ENCODE peak calls at places on chromosome 22, in five cellular contexts. A, P, O, V and Y are unnamed samples.
A peak's percentile ranks its signal among the peaks of the same experiment; 100 is the strongest.

GRCh38 chr22:47810505-47811500 is 1048.4 kb downstream of the TBC1D22A start:
- DNase-seq in A (no peak), P (no peak), O (no peak), V (no peak), Y (no peak)

GRCh38 chr22:46361861-46362220 is 26.3 kb downstream of the TRMU start:
- DNase-seq in A (no peak), P (no peak), O (no peak), V (no peak), Y (no peak)

GRCh38 chr22:45877651-45878050 is 99.3 kb downstream of the WNT7B start:
- DNase-seq in A (no peak), P (no peak), O (no peak), V (no peak), Y (no peak)

GRCh38 chr22:17999851-18000250 is 24.5 kb downstream of the MICAL3 start:
- DNase-seq in A (no peak), P (no peak), O (no peak), V (no peak), Y (no peak)

GRCh38 chr22:29307658-29308147 is 1.3 kb downstream of the GAS2L1 start:
- DNase-seq in A (no peak), P (no peak), O (no peak), V (no peak), Y (no peak)

GRCh38 chr22:49751318-49751967 is 76.2 kb downstream of the BRD1 start:
- DNase-seq in A (no peak), P (no peak), O (no peak), V (no peak), Y (no peak)

GRCh38 chr22:19375435-19375834 is 56.1 kb downstream of the HIRA start:
- DNase-seq in A (no peak), P (no peak), O (no peak), V (no peak), Y (no peak)

GRCh38 chr22:49538006-49538405 is 289.7 kb downstream of the BRD1 start:
- DNase-seq in A (no peak), P (no peak), O (no peak), V (no peak), Y (no peak)

GRCh38 chr22:50696799-50697561 is 24.4 kb downstream of the SHANK3 start:
- DNase-seq in A (no peak), P (no peak), O (peak; percentile 8), V (no peak), Y (no peak)

GRCh38 chr22:45818130-45819085 is 146.8 kb downstream of the ATXN10 start:
- DNase-seq in A (no peak), P (peak; percentile 16), O (no peak), V (no peak), Y (no peak)

GRCh38 chr22:48837341-48837935 is 990.2 kb downstream of the BRD1 start:
- DNase-seq in A (no peak), P (no peak), O (no peak), V (no peak), Y (no peak)

GRCh38 chr22:17368727-17369552 is at the start of gene CECR2:
- DNase-seq in A (peak; percentile 34), P (no peak), O (peak; percentile 17), V (peak; percentile 7), Y (peak; percentile 63)

GRCh38 chr22:39960791-39961746 is 872 bp downstream of the TMA7B start:
- DNase-seq in A (no peak), P (no peak), O (peak; percentile 89), V (peak; percentile 96), Y (no peak)

GRCh38 chr22:19109198-19110063 is 12.8 kb downstream of the DGCR2 start:
- DNase-seq in A (no peak), P (peak; percentile 79), O (peak; percentile 95), V (peak; percentile 55), Y (no peak)

GRCh38 chr22:18068381-18068988 is 9.3 kb upstream of the PEX26 start:
- DNase-seq in A (no peak), P (peak; percentile 55), O (no peak), V (no peak), Y (no peak)

GRCh38 chr22:49630448-49630946 is 197.2 kb downstream of the BRD1 start:
- DNase-seq in A (no peak), P (no peak), O (no peak), V (no peak), Y (no peak)

GRCh38 chr22:29531419-29531818 is 22.1 kb downstream of the THOC5 start:
- DNase-seq in A (no peak), P (no peak), O (no peak), V (no peak), Y (no peak)

GRCh38 chr22:50665738-50666137 is 6.9 kb upstream of the SHANK3 start:
- DNase-seq in A (no peak), P (no peak), O (no peak), V (no peak), Y (no peak)

GRCh38 chr22:35540600-35541253 is at the start of gene RASD2:
- DNase-seq in A (no peak), P (no peak), O (peak; percentile 14), V (no peak), Y (no peak)

GRCh38 chr22:35541254-35541748 is 670 bp downstream of the RASD2 start:
- DNase-seq in A (no peak), P (no peak), O (no peak), V (no peak), Y (no peak)

GRCh38 chr22:35542972-35543516 is 2.4 kb downstream of the RASD2 start:
- DNase-seq in A (no peak), P (no peak), O (no peak), V (no peak), Y (no peak)

GRCh38 chr22:35543702-35544101 is 3.1 kb downstream of the RASD2 start:
- DNase-seq in A (no peak), P (no peak), O (no peak), V (no peak), Y (no peak)

GRCh38 chr22:35542157-35542971 is 1.7 kb downstream of the RASD2 start:
- DNase-seq in A (no peak), P (no peak), O (no peak), V (no peak), Y (no peak)
- H3K4me1 ChIP-seq in A (peaks cover 42% of the 10 kb centered on the region), P (peaks cover 16% of the 10 kb centered on the region), O (peaks cover 19% of the 10 kb centered on the region), V (peaks cover 6% of the 10 kb centered on the region), Y (peaks cover 8% of the 10 kb centered on the region)

GRCh38 chr22:31442768-31443489 is 43.5 kb downstream of the DRG1 start:
- DNase-seq in A (no peak), P (no peak), O (no peak), V (no peak), Y (peak; percentile 27)
- H3K36me3 ChIP-seq in A (peaks cover 39% of the 10 kb centered on the region), P (peaks cover 77% of the 10 kb centered on the region), O (peaks cover 77% of the 10 kb centered on the region), V (peaks cover 21% of the 10 kb centered on the region), Y (peaks cover 88% of the 10 kb centered on the region)

DNA sequence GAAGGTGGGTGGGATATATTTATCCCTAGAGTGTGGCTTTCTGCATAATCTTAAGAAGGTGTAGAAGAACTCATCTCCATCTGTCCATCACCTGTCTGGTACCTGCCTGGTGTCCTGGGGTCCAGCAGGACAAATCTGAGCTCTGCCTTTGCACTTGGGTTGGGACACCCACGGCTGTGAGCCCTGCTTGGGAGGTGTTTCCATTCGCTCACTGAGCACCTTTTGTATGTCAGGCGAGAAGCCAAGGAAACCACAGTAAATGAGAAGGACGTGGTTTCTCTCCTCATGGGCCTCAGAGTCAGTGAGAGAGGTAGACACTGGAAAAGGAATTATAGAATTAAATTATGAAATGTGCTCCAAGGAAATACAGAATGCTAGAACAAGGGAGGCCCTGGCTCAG is 555.9 kb downstream of the MIAT start:
- DNase-seq in A (no peak), P (no peak), O (no peak), V (no peak), Y (no peak)
- TF ChIP-seq ZNF274 in A (no peak), P (no peak), O (no peak), V (no peak), Y (no peak)

GRCh38 chr22:42685941-42686666 is 34.6 kb downstream of the A4GALT start:
- DNase-seq in A (no peak), P (no peak), O (no peak), V (no peak), Y (no peak)
- H3K4me1 ChIP-seq in A (peaks cover 33% of the 10 kb centered on the region), P (peaks cover 73% of the 10 kb centered on the region), O (peaks cover 16% of the 10 kb centered on the region), V (no peaks in the 10 kb centered on the region), Y (peaks cover 9% of the 10 kb centered on the region)

DNA sequence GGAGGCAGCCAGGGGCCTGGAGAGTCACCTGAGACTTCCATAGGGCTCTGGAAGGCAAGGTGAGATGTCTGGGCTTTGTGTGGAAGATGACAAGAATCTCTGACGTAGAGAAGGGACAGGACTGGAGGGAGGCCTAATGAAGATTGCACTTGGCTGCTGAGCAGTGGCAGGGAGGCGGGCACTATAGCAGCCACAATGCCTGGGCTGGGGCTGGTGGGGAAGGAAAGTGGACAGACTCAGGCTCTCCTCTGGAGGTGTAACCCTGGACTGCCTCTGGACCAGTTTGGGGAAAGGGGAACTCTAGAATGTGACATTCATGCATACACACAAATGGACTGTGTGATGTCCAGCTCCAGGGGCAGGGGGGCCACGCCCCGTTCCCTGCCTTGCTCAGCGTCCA is 34.3 kb upstream of the CYP2D6 start:
- DNase-seq in A (no peak), P (no peak), O (no peak), V (no peak), Y (no peak)
- H3K36me3 ChIP-seq in A (no peaks in the 10 kb centered on the region), P (peaks cover 57% of the 10 kb centered on the region), O (peaks cover 27% of the 10 kb centered on the region), V (peaks cover 47% of the 10 kb centered on the region), Y (peaks cover 51% of the 10 kb centered on the region)

DNA sequence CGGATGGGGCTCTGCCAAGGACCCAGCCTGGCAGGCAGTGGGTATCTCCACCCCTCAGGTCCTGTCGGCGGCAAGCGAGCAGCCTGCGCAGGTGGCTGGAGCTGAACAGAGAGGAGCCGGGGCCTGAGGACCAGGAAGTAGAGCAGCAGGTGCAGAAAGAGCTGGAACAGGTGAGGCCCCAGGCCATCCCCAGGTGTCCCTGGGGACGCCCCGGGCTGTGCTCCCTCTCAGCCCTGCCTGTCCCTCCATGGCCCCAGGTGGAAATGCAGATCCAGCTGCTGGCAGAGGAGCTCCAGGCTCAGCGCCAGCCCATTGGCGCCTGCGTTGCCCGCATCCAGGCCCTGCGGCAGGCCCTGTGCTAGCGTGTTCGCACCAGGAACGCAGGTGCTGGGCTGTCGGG is 44.0 kb downstream of the PISD start:
- DNase-seq in A (no peak), P (no peak), O (no peak), V (no peak), Y (no peak)
- TF ChIP-seq ZNF274 in A (no peak), P (no peak), O (no peak), V (no peak), Y (no peak)

GRCh38 chr22:44814266-44815098 is 62.1 kb downstream of the ARHGAP8 start:
- DNase-seq in A (no peak), P (no peak), O (no peak), V (no peak), Y (no peak)

GRCh38 chr22:44818727-44819126 is 66.4 kb downstream of the ARHGAP8 start:
- DNase-seq in A (no peak), P (no peak), O (no peak), V (no peak), Y (no peak)

GRCh38 chr22:44813416-44813815 is 61.0 kb downstream of the ARHGAP8 start:
- DNase-seq in A (no peak), P (no peak), O (no peak), V (no peak), Y (no peak)

GRCh38 chr22:44815099-44816070 is 63.0 kb downstream of the ARHGAP8 start:
- DNase-seq in A (no peak), P (no peak), O (no peak), V (no peak), Y (no peak)

DNA sequence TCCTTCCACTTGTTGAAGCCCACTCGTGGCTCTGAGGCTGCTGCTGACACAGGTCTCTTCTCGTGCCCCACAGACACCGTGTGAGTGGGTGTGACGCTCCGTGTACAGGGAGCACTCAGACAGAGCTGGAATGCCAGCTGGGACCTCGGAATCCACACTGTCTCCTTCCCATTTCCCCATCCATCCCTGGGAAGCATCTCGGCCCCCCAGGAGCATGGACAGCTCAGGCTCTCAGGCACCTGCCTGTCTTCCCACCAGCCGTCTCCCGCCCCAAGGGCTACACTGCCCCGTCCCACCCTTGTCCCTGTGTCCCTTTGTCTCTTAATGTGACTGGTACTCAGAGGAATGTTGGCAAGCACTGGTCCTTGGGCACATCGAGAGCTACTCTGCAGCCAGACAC is 63.8 kb downstream of the ARHGAP8 start:
- DNase-seq in A (no peak), P (no peak), O (no peak), V (no peak), Y (no peak)
- H3K4me1 ChIP-seq in A (no peaks in the 10 kb centered on the region), P (no peaks in the 10 kb centered on the region), O (peaks cover 3% of the 10 kb centered on the region), V (no peaks in the 10 kb centered on the region), Y (peaks cover 4% of the 10 kb centered on the region)